ENCODE peak calls at places on chromosomes 7 and 10, in seven cellular contexts. One of them, this sample, is unnamed.

GRCh38 chr10:77390481-77390891 is 247.1 kb downstream of the KCNMA1 start:
- DNase-seq in substantia nigra: no peak
- DNase-seq in HTR-8/SVneo: no peak
- DNase-seq in A172: peak
- DNase-seq in heart right ventricle: no peak
- DNase-seq in activated T-helper 1 cell treated with anti-CD3 and anti-CD28 coated beads, Interleukin-12 subunit alpha, Interleukin-12 subunit beta, Interleukin-2, Interleukin-4 antibody, amounts not matched to agents 30 ng/mL and 10 ng/mL and 1 ng/mL, durations not matched to agents 14 hours and 24 hours and 36 hours: no peak
- DNase-seq in body of pancreas: peak
- DNase-seq in this sample: peak

GRCh38 chr7:105012503-105013282 is 1.3 kb upstream of the KMT2E start:
- DNase-seq in substantia nigra: peak
- DNase-seq in HTR-8/SVneo: peak
- DNase-seq in A172: peak
- DNase-seq in heart right ventricle: peak
- DNase-seq in activated T-helper 1 cell treated with anti-CD3 and anti-CD28 coated beads, Interleukin-12 subunit alpha, Interleukin-12 subunit beta, Interleukin-2, Interleukin-4 antibody, amounts not matched to agents 30 ng/mL and 10 ng/mL and 1 ng/mL, durations not matched to agents 14 hours and 24 hours and 36 hours: peak
- DNase-seq in body of pancreas: peak
- DNase-seq in this sample: peak

GRCh38 chr7:112173214-112173905 is 32.8 kb downstream of the DOCK4 start:
- DNase-seq in substantia nigra: no peak
- DNase-seq in HTR-8/SVneo: no peak
- DNase-seq in A172: no peak
- DNase-seq in heart right ventricle: no peak
- DNase-seq in activated T-helper 1 cell treated with anti-CD3 and anti-CD28 coated beads, Interleukin-12 subunit alpha, Interleukin-12 subunit beta, Interleukin-2, Interleukin-4 antibody, amounts not matched to agents 30 ng/mL and 10 ng/mL and 1 ng/mL, durations not matched to agents 14 hours and 24 hours and 36 hours: no peak
- DNase-seq in body of pancreas: no peak
- DNase-seq in this sample: no peak

GRCh38 chr7:94160719-94161435 is 156.7 kb upstream of the BET1 start:
- DNase-seq in substantia nigra: no peak
- DNase-seq in HTR-8/SVneo: no peak
- DNase-seq in A172: no peak
- DNase-seq in heart right ventricle: no peak
- DNase-seq in activated T-helper 1 cell treated with anti-CD3 and anti-CD28 coated beads, Interleukin-12 subunit alpha, Interleukin-12 subunit beta, Interleukin-2, Interleukin-4 antibody, amounts not matched to agents 30 ng/mL and 10 ng/mL and 1 ng/mL, durations not matched to agents 14 hours and 24 hours and 36 hours: no peak
- DNase-seq in body of pancreas: no peak
- DNase-seq in this sample: no peak

GRCh38 chr10:11505636-11506035 is 105.8 kb downstream of the USP6NL start:
- DNase-seq in substantia nigra: peak
- DNase-seq in HTR-8/SVneo: no peak
- DNase-seq in A172: no peak
- DNase-seq in heart right ventricle: no peak
- DNase-seq in activated T-helper 1 cell treated with anti-CD3 and anti-CD28 coated beads, Interleukin-12 subunit alpha, Interleukin-12 subunit beta, Interleukin-2, Interleukin-4 antibody, amounts not matched to agents 30 ng/mL and 10 ng/mL and 1 ng/mL, durations not matched to agents 14 hours and 24 hours and 36 hours: no peak
- DNase-seq in body of pancreas: no peak
- DNase-seq in this sample: no peak

GRCh38 chr10:74851834-74852233 is 25.4 kb downstream of the KAT6B start:
- DNase-seq in substantia nigra: no peak
- DNase-seq in HTR-8/SVneo: no peak
- DNase-seq in A172: no peak
- DNase-seq in heart right ventricle: no peak
- DNase-seq in activated T-helper 1 cell treated with anti-CD3 and anti-CD28 coated beads, Interleukin-12 subunit alpha, Interleukin-12 subunit beta, Interleukin-2, Interleukin-4 antibody, amounts not matched to agents 30 ng/mL and 10 ng/mL and 1 ng/mL, durations not matched to agents 14 hours and 24 hours and 36 hours: no peak
- DNase-seq in body of pancreas: no peak
- DNase-seq in this sample: no peak

GRCh38 chr10:92847185-92847864 is 995 bp upstream of the EXOC6 start:
- DNase-seq in substantia nigra: no peak
- DNase-seq in HTR-8/SVneo: peak
- DNase-seq in A172: no peak
- DNase-seq in heart right ventricle: no peak
- DNase-seq in activated T-helper 1 cell treated with anti-CD3 and anti-CD28 coated beads, Interleukin-12 subunit alpha, Interleukin-12 subunit beta, Interleukin-2, Interleukin-4 antibody, amounts not matched to agents 30 ng/mL and 10 ng/mL and 1 ng/mL, durations not matched to agents 14 hours and 24 hours and 36 hours: no peak
- DNase-seq in body of pancreas: no peak
- DNase-seq in this sample: no peak

GRCh38 chr7:24755541-24756416 is 1.5 kb downstream of the GSDME start:
- DNase-seq in substantia nigra: no peak
- DNase-seq in HTR-8/SVneo: peak
- DNase-seq in A172: peak
- DNase-seq in heart right ventricle: no peak
- DNase-seq in activated T-helper 1 cell treated with anti-CD3 and anti-CD28 coated beads, Interleukin-12 subunit alpha, Interleukin-12 subunit beta, Interleukin-2, Interleukin-4 antibody, amounts not matched to agents 30 ng/mL and 10 ng/mL and 1 ng/mL, durations not matched to agents 14 hours and 24 hours and 36 hours: peak
- DNase-seq in body of pancreas: no peak
- DNase-seq in this sample: peak

GRCh38 chr7:106563466-106564150 is 97.3 kb downstream of the CCDC71L start:
- DNase-seq in substantia nigra: no peak
- DNase-seq in HTR-8/SVneo: no peak
- DNase-seq in A172: no peak
- DNase-seq in heart right ventricle: no peak
- DNase-seq in activated T-helper 1 cell treated with anti-CD3 and anti-CD28 coated beads, Interleukin-12 subunit alpha, Interleukin-12 subunit beta, Interleukin-2, Interleukin-4 antibody, amounts not matched to agents 30 ng/mL and 10 ng/mL and 1 ng/mL, durations not matched to agents 14 hours and 24 hours and 36 hours: no peak
- DNase-seq in body of pancreas: no peak
- DNase-seq in this sample: peak

GRCh38 chr10:69237528-69238159 is 17.5 kb downstream of the HKDC1 start:
- DNase-seq in substantia nigra: peak
- DNase-seq in HTR-8/SVneo: peak
- DNase-seq in A172: peak
- DNase-seq in heart right ventricle: peak
- DNase-seq in activated T-helper 1 cell treated with anti-CD3 and anti-CD28 coated beads, Interleukin-12 subunit alpha, Interleukin-12 subunit beta, Interleukin-2, Interleukin-4 antibody, amounts not matched to agents 30 ng/mL and 10 ng/mL and 1 ng/mL, durations not matched to agents 14 hours and 24 hours and 36 hours: peak
- DNase-seq in body of pancreas: peak
- DNase-seq in this sample: peak

GRCh38 chr10:124971276-124971675 is 29.4 kb downstream of the ZRANB1 start:
- DNase-seq in substantia nigra: no peak
- DNase-seq in HTR-8/SVneo: no peak
- DNase-seq in A172: no peak
- DNase-seq in heart right ventricle: no peak
- DNase-seq in activated T-helper 1 cell treated with anti-CD3 and anti-CD28 coated beads, Interleukin-12 subunit alpha, Interleukin-12 subunit beta, Interleukin-2, Interleukin-4 antibody, amounts not matched to agents 30 ng/mL and 10 ng/mL and 1 ng/mL, durations not matched to agents 14 hours and 24 hours and 36 hours: no peak
- DNase-seq in body of pancreas: no peak
- DNase-seq in this sample: no peak

GRCh38 chr7:130853503-130854279 is 119.7 kb upstream of the KLF14 start:
- DNase-seq in substantia nigra: no peak
- DNase-seq in HTR-8/SVneo: peak
- DNase-seq in A172: peak
- DNase-seq in heart right ventricle: no peak
- DNase-seq in activated T-helper 1 cell treated with anti-CD3 and anti-CD28 coated beads, Interleukin-12 subunit alpha, Interleukin-12 subunit beta, Interleukin-2, Interleukin-4 antibody, amounts not matched to agents 30 ng/mL and 10 ng/mL and 1 ng/mL, durations not matched to agents 14 hours and 24 hours and 36 hours: no peak
- DNase-seq in body of pancreas: no peak
- DNase-seq in this sample: peak

GRCh38 chr7:111029574-111030357 is 61.2 kb upstream of the LRRN3 start:
- DNase-seq in substantia nigra: peak
- DNase-seq in HTR-8/SVneo: no peak
- DNase-seq in A172: no peak
- DNase-seq in heart right ventricle: no peak
- DNase-seq in activated T-helper 1 cell treated with anti-CD3 and anti-CD28 coated beads, Interleukin-12 subunit alpha, Interleukin-12 subunit beta, Interleukin-2, Interleukin-4 antibody, amounts not matched to agents 30 ng/mL and 10 ng/mL and 1 ng/mL, durations not matched to agents 14 hours and 24 hours and 36 hours: no peak
- DNase-seq in body of pancreas: peak
- DNase-seq in this sample: peak

GRCh38 chr7:149855368-149856305 is 17.5 kb downstream of the ZNF862 start:
- DNase-seq in substantia nigra: no peak
- DNase-seq in HTR-8/SVneo: peak
- DNase-seq in A172: peak
- DNase-seq in heart right ventricle: no peak
- DNase-seq in activated T-helper 1 cell treated with anti-CD3 and anti-CD28 coated beads, Interleukin-12 subunit alpha, Interleukin-12 subunit beta, Interleukin-2, Interleukin-4 antibody, amounts not matched to agents 30 ng/mL and 10 ng/mL and 1 ng/mL, durations not matched to agents 14 hours and 24 hours and 36 hours: no peak
- DNase-seq in body of pancreas: peak
- DNase-seq in this sample: peak